ENCODE peak calls at places on chromosomes 4 and X, in eight cellular contexts. H is AG04450, X is mesendoderm, M is heart left ventricle, U is Peyer's patch, I is uterus, N is heart right ventricle, V is GM23248. R is an unnamed sample.

GRCh38 chr4:151940926-151941617 is 180.3 kb upstream of the GATB start:
- DNase-seq in M (no peak), I (no peak), N (no peak), H (no peak), U (no peak), X (no peak), V (no peak), R (no peak)

GRCh38 chr4:98711526-98711925 is 53.1 kb upstream of the TSPAN5 start:
- DNase-seq in U (no peak), I (no peak), V (no peak), N (no peak), X (no peak), H (no peak), M (no peak), R (no peak)

GRCh38 chr4:48748949-48749596 is 31.0 kb downstream of the FRYL start:
- DNase-seq in U (no peak), I (no peak), V (no peak), N (no peak), H (no peak), X (peak), M (no peak), R (no peak)

GRCh38 chr4:67725132-67725531 is 24.2 kb upstream of the UBA6 start:
- DNase-seq in I (no peak), N (no peak), H (no peak), X (no peak), M (no peak), V (no peak), U (no peak), R (no peak)

GRCh38 chrX:115960440-115961084 is 210.0 kb upstream of the AGTR2 start:
- DNase-seq in N (no peak), X (peak), I (no peak), V (no peak), M (no peak), U (peak), H (no peak), R (no peak)

GRCh38 chrX:23292979-23293651 is 41.5 kb upstream of the PTCHD1 start:
- DNase-seq in X (no peak), I (no peak), M (no peak), H (no peak), V (no peak), U (no peak), N (no peak), R (no peak)

GRCh38 chr4:48296330-48296729 is 26.7 kb upstream of the TEC start:
- DNase-seq in U (no peak), X (peak), N (no peak), V (no peak), M (no peak), H (no peak), I (no peak), R (no peak)

GRCh38 chrX:48465336-48465933 is 4.6 kb downstream of the SLC38A5 start:
- DNase-seq in M (no peak), H (peak), X (no peak), I (no peak), V (peak), N (no peak), U (no peak), R (no peak)

GRCh38 chr4:7863911-7864681 is 75.6 kb downstream of the AFAP1 start:
- DNase-seq in M (no peak), H (no peak), V (no peak), I (no peak), N (no peak), X (no peak), U (no peak), R (no peak)

GRCh38 chr4:151652841-151653547 is 107.8 kb downstream of the GATB start:
- DNase-seq in I (no peak), M (no peak), U (no peak), X (no peak), N (no peak), V (peak), H (no peak), R (no peak)

GRCh38 chrX:131675596-131676194 is 131.8 kb downstream of the OR13H1 start:
- DNase-seq in I (no peak), X (peak), M (no peak), H (no peak), V (peak), N (no peak), U (no peak), R (no peak)

GRCh38 chr4:73860175-73860574 is 7.1 kb downstream of the PF4V1 start:
- DNase-seq in M (no peak), I (no peak), U (no peak), V (no peak), X (no peak), N (no peak), H (no peak), R (no peak)

GRCh38 chr4:153518637-153519384 is 52.7 kb downstream of the TMEM131L start:
- DNase-seq in V (no peak), I (no peak), N (no peak), M (no peak), X (no peak), H (no peak), U (no peak), R (no peak)

GRCh38 chr4:141730805-141731204 is 94.4 kb downstream of the IL15 start:
- DNase-seq in U (no peak), X (no peak), I (no peak), H (no peak), N (no peak), V (peak), M (no peak), R (no peak)

GRCh38 chr4:149555146-149555545 is 260.5 kb downstream of the IQCM start:
- DNase-seq in V (no peak), M (no peak), H (no peak), I (no peak), U (no peak), X (no peak), N (no peak), R (no peak)

GRCh38 chr4:5638316-5638715 is 70.0 kb downstream of the EVC2 start:
- DNase-seq in V (peak), X (no peak), N (no peak), M (no peak), U (no peak), H (peak), I (no peak), R (no peak)

GRCh38 chrX:298993-299392 is 17.8 kb downstream of the PLCXD1 start:
- DNase-seq in N (no peak), H (no peak), U (no peak), M (peak), X (no peak), I (no peak), V (no peak), R (no peak)

GRCh38 chr4:135838889-135839288 is 1637.3 kb upstream of the PABPC4L start:
- DNase-seq in M (no peak), I (no peak), U (no peak), H (no peak), V (no peak), N (no peak), X (peak), R (no peak)

GRCh38 chrX:103780701-103781402 is 4.2 kb downstream of the PLP1 start:
- DNase-seq in V (no peak), U (no peak), X (no peak), I (no peak), M (no peak), N (no peak), H (no peak), R (peak)

GRCh38 chrX:110951472-110952269 is 144.3 kb upstream of the PAK3 start:
- DNase-seq in V (no peak), I (no peak), H (no peak), N (no peak), M (no peak), X (no peak), U (no peak), R (no peak)

GRCh38 chr4:13348216-13348615 is 135.9 kb downstream of the RAB28 start:
- DNase-seq in N (no peak), M (no peak), U (no peak), I (no peak), H (no peak), V (no peak), X (no peak), R (no peak)

GRCh38 chr4:157025898-157026297 is 50.1 kb upstream of the GLRB start:
- DNase-seq in H (no peak), M (no peak), V (no peak), N (no peak), X (no peak), I (no peak), U (no peak), R (no peak)

GRCh38 chr4:27055226-27055760 is 194.7 kb downstream of the STIM2 start:
- DNase-seq in X (no peak), V (no peak), U (no peak), H (no peak), N (no peak), I (no peak), M (no peak), R (no peak)

GRCh38 chr4:4502694-4503311 is 39.0 kb downstream of the STX18 start:
- DNase-seq in I (no peak), M (no peak), H (no peak), X (peak), V (peak), N (no peak), U (no peak), R (no peak)

GRCh38 chr4:156347412-156348075 is 393.9 kb upstream of the CTSO start:
- DNase-seq in N (no peak), U (no peak), H (no peak), M (no peak), X (peak), V (peak), I (no peak), R (no peak)

GRCh38 chr4:6241062-6241845 is 28.4 kb upstream of the WFS1 start:
- DNase-seq in X (no peak), H (no peak), M (no peak), N (no peak), U (no peak), V (no peak), I (no peak), R (no peak)

GRCh38 chrX:132041016-132041415 is 17.9 kb downstream of the STK26 start:
- DNase-seq in X (peak), H (no peak), V (peak), N (no peak), I (no peak), M (no peak), U (no peak), R (no peak)

GRCh38 chr4:102439835-102440234 is 61.3 kb upstream of the NFKB1 start:
- DNase-seq in X (no peak), M (no peak), V (peak), U (no peak), I (no peak), N (no peak), H (peak), R (no peak)
- H3K27ac ChIP-seq in X (no peak), M (peak), V (peak), U (no peak), I (peak), N (peak), H (peak), R (no peak)

GRCh38 chrX:70168238-70169188 is 8.8 kb upstream of the DGAT2L6 start:
- DNase-seq in M (no peak), H (peak), I (peak), X (peak), U (no peak), V (peak), N (no peak), R (no peak)
- H3K27ac ChIP-seq in M (no peak), H (peak), I (peak), X (peak), U (no peak), V (peak), N (peak), R (no peak)

GRCh38 chrX:46456125-46456922 is 88.9 kb downstream of the ZNF674 start:
- DNase-seq in V (no peak), I (no peak), M (peak), U (no peak), H (no peak), N (no peak), X (peak), R (no peak)
- H3K27ac ChIP-seq in V (no peak), I (no peak), M (no peak), U (no peak), H (no peak), N (peak), X (no peak), R (no peak)

DNA sequence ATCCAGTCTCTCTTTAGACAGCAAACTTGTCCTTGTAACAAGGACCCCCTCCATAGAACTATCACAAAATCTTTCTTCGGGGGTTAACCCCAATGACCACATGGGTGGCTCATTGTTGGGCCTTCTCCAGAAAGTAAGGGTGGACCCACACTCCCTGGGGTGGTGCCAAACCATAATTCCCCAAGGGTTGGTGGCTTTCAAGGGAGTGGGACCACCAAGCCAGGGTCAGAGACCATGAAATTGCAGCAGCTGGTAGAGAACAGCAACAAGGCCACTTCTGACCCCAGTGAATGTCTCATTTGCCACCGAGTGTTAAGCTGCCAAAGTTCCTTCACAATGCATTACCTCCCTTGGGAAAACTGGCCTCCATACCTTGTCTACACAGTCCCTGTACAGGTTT is 28.8 kb upstream of the ZDHHC9 start:
- DNase-seq in X (no peak), N (no peak), I (no peak), M (no peak), U (no peak), H (no peak), V (no peak), R (no peak)
- H3K27ac ChIP-seq in X (no peak), N (no peak), I (no peak), M (no peak), U (no peak), H (no peak), V (no peak), R (no peak)

R was measured in caudate nucleus.